ENCODE peak calls at places on chromosomes 13 and 19, in four cellular contexts. P, U, T and S are unnamed samples.

GRCh38 chr13:26007774-26008173 is 44.0 kb downstream of the SHISA2 start:
- DNase-seq in P (no peak), U (no peak), T (no peak), S (no peak)

GRCh38 chr19:32343550-32344262 is 1.7 kb upstream of the ZNF507 start:
- DNase-seq in P (no peak), U (no peak), T (no peak), S (no peak)

GRCh38 chr19:31572671-31573298 is 223.5 kb upstream of the TSHZ3 start:
- DNase-seq in P (no peak), U (no peak), T (no peak), S (no peak)

GRCh38 chr13:41581884-41582547 is 124.7 kb downstream of the RGCC start:
- DNase-seq in P (no peak), U (no peak), T (no peak), S (no peak)

GRCh38 chr13:67416047-67416925 is 186.2 kb upstream of the PCDH9 start:
- DNase-seq in P (no peak), U (no peak), T (peak; percentile 43), S (no peak)

GRCh38 chr19:56476671-56477428 is at the start of gene ZNF667:
- DNase-seq in P (no peak), U (peak; percentile 11), T (peak; percentile 68), S (peak; percentile 23)

GRCh38 chr19:15280915-15281683 is 48.9 kb upstream of the EPHX3 start:
- DNase-seq in P (no peak), U (no peak), T (peak; percentile 92), S (no peak)

GRCh38 chr13:68872338-68872737 is 1235.3 kb upstream of the ATXN8OS start:
- DNase-seq in P (no peak), U (no peak), T (no peak), S (no peak)

GRCh38 chr13:39159393-39159792 is 121.1 kb downstream of the NHLRC3 start:
- DNase-seq in P (no peak), U (no peak), T (no peak), S (no peak)

GRCh38 chr19:46133777-46134231 is 9.3 kb upstream of the IGFL3 start:
- DNase-seq in P (no peak), U (no peak), T (no peak), S (no peak)

GRCh38 chr13:44904982-44905381 is 84.3 kb downstream of the NUFIP1 start:
- DNase-seq in P (no peak), U (no peak), T (no peak), S (no peak)

GRCh38 chr19:45245334-45245787 is at the start of gene EXOC3L2:
- DNase-seq in P (no peak), U (no peak), T (no peak), S (no peak)

GRCh38 chr13:62060570-62060969 is 644.9 kb upstream of the PCDH20 start:
- DNase-seq in P (no peak), U (no peak), T (no peak), S (no peak)

GRCh38 chr13:91058066-91058465 is 289.4 kb upstream of the MIR17HG start:
- DNase-seq in P (no peak), U (no peak), T (no peak), S (no peak)

GRCh38 chr19:33864311-33864850 is 67.7 kb downstream of the KCTD15 start:
- DNase-seq in P (no peak), U (no peak), T (no peak), S (no peak)

GRCh38 chr19:20664917-20665781 is 3.8 kb upstream of the ZNF626 start:
- DNase-seq in P (no peak), U (no peak), T (peak; percentile 68), S (no peak)

GRCh38 chr13:28161370-28161769 is 23.0 kb downstream of the PAN3 start:
- DNase-seq in P (no peak), U (no peak), T (no peak), S (no peak)

GRCh38 chr13:113542751-113543424 is 41.7 kb upstream of the TFDP1 start:
- DNase-seq in P (no peak), U (no peak), T (no peak), S (no peak)

GRCh38 chr13:108326318-108326717 is 56.8 kb downstream of the TNFSF13B start:
- DNase-seq in P (peak; percentile 96), U (no peak), T (peak; percentile 44), S (peak; percentile 13)

GRCh38 chr13:72004975-72005374 is 138.0 kb upstream of the DACH1 start:
- DNase-seq in P (no peak), U (no peak), T (no peak), S (no peak)

GRCh38 chr13:78061806-78062205 is 143.2 kb upstream of the EDNRB start:
- DNase-seq in P (no peak), U (no peak), T (no peak), S (no peak)

GRCh38 chr13:35309711-35310110 is 166.8 kb downstream of the MAB21L1 start:
- DNase-seq in P (no peak), U (no peak), T (no peak), S (no peak)

GRCh38 chr13:57409121-57409520 is 222.4 kb upstream of the PCDH17 start:
- DNase-seq in P (no peak), U (no peak), T (no peak), S (no peak)

GRCh38 chr13:51523082-51523518 is 61.2 kb upstream of the WDFY2 start:
- DNase-seq in P (peak; percentile 90), U (peak; percentile 9), T (no peak), S (peak; percentile 14)

GRCh38 chr19:35066691-35067563 is 25.4 kb downstream of the HPN start:
- DNase-seq in P (peak; percentile 58), U (peak; percentile 85), T (peak; percentile 92), S (peak; percentile 81)

GRCh38 chr13:33108620-33109019 is 92.4 kb downstream of the KL start:
- DNase-seq in P (no peak), U (no peak), T (no peak), S (no peak)

GRCh38 chr19:36604656-36605100 is 435 bp upstream of the ZNF382 start:
- DNase-seq in P (peak; percentile 54), U (peak; percentile 79), T (peak; percentile 80), S (peak; percentile 81)

GRCh38 chr13:74024856-74025255 is 109.3 kb downstream of the KLF12 start:
- DNase-seq in P (no peak), U (no peak), T (no peak), S (no peak)

GRCh38 chr13:77860621-77861020 is 58.0 kb downstream of the EDNRB start:
- DNase-seq in P (peak; percentile 79), U (no peak), T (no peak), S (no peak)

GRCh38 chr13:34842466-34842865 is 99.6 kb upstream of the NBEA start:
- DNase-seq in P (no peak), U (no peak), T (no peak), S (no peak)

GRCh38 chr13:84399320-84400085 is 517.2 kb upstream of the SLITRK1 start:
- DNase-seq in P (no peak), U (no peak), T (no peak), S (no peak)

GRCh38 chr13:113338451-113338850 is 25.5 kb downstream of the GRTP1 start:
- DNase-seq in P (no peak), U (no peak), T (no peak), S (no peak)

GRCh38 chr13:109785141-109785891 is 1.1 kb downstream of the IRS2 start:
- DNase-seq in P (no peak), U (no peak), T (peak; percentile 84), S (peak; percentile 14)

GRCh38 chr13:32790731-32791130 is 204.5 kb downstream of the PDS5B start:
- DNase-seq in P (no peak), U (no peak), T (no peak), S (no peak)

GRCh38 chr19:16355293-16356043 is 30.8 kb downstream of the KLF2 start:
- DNase-seq in P (no peak), U (no peak), T (peak; percentile 81), S (peak; percentile 25)

GRCh38 chr13:111213964-111214726 is 99.0 kb downstream of the ARHGEF7 start:
- DNase-seq in P (peak; percentile 17), U (no peak), T (no peak), S (no peak)